ENCODE peak calls at places on chromosomes 13 and 19, in ten cellular contexts. Y, F, B, L, K, Q, H, U, I and N are unnamed samples.

GRCh38 chr13:27965740-27966640 is 3.1 kb downstream of the CDX2 start:
- DNase-seq in Y (no peak), F (no peak), B (no peak), L (no peak), K (no peak), Q (no peak), H (no peak), U (peak; percentile 91), I (no peak), N (peak; percentile 66)

GRCh38 chr13:110712849-110713641 is 455 bp upstream of the ING1 start:
- DNase-seq in Y (peak; percentile 99), F (peak; percentile 99), B (peak; percentile 98), L (peak; percentile 99), K (peak; percentile 100), Q (peak; percentile 97), H (peak; percentile 100), U (peak; percentile 99), I (peak; percentile 97), N (peak; percentile 97)

GRCh38 chr19:58429745-58430144 is 10.2 kb downstream of the ZNF132 start:
- DNase-seq in Y (no peak), F (no peak), B (no peak), L (no peak), K (no peak), Q (no peak), H (no peak), U (no peak), I (no peak), N (no peak)

GRCh38 chr19:48500830-48501445 is 10.7 kb downstream of the LMTK3 start:
- DNase-seq in Y (no peak), F (no peak), B (no peak), L (no peak), K (no peak), Q (no peak), H (no peak), U (no peak), I (no peak), N (no peak)

GRCh38 chr13:113353254-113353653 is 10.7 kb downstream of the GRTP1 start:
- DNase-seq in Y (no peak), F (peak; percentile 23), B (no peak), L (no peak), K (no peak), Q (no peak), H (no peak), U (no peak), I (no peak), N (no peak)

GRCh38 chr19:41174297-41174928 is 18.6 kb upstream of the CYP2S1 start:
- DNase-seq in Y (no peak), F (no peak), B (no peak), L (no peak), K (no peak), Q (no peak), H (no peak), U (no peak), I (no peak), N (peak; percentile 77)

GRCh38 chr19:39195755-39196154 is 1.0 kb upstream of the NCCRP1 start:
- DNase-seq in Y (no peak), F (no peak), B (no peak), L (no peak), K (no peak), Q (no peak), H (no peak), U (no peak), I (no peak), N (no peak)

GRCh38 chr19:29277107-29277506 is 64.2 kb upstream of the UQCRFS1 start:
- DNase-seq in Y (peak; percentile 24), F (no peak), B (peak; percentile 19), L (no peak), K (peak; percentile 19), Q (no peak), H (no peak), U (no peak), I (peak; percentile 20), N (no peak)

GRCh38 chr13:111280666-111281577 is 39.5 kb upstream of the TEX29 start:
- DNase-seq in Y (no peak), F (no peak), B (no peak), L (no peak), K (peak; percentile 53), Q (no peak), H (peak; percentile 63), U (no peak), I (no peak), N (no peak)

GRCh38 chr13:86581711-86582110 is 782.5 kb upstream of the SLITRK6 start:
- DNase-seq in Y (no peak), F (no peak), B (no peak), L (no peak), K (no peak), Q (no peak), H (peak; percentile 64), U (no peak), I (no peak), N (no peak)

GRCh38 chr19:46720516-46721239 is 3.8 kb upstream of the PRKD2 start:
- DNase-seq in Y (no peak), F (no peak), B (no peak), L (no peak), K (no peak), Q (no peak), H (no peak), U (no peak), I (no peak), N (no peak)

GRCh38 chr19:46508206-46508605 is 12.5 kb upstream of the PNMA8B start:
- DNase-seq in Y (no peak), F (no peak), B (no peak), L (no peak), K (no peak), Q (no peak), H (no peak), U (no peak), I (no peak), N (no peak)

GRCh38 chr19:45357445-45357783 is 13.0 kb downstream of the ERCC2 start:
- DNase-seq in Y (no peak), F (no peak), B (no peak), L (no peak), K (no peak), Q (no peak), H (no peak), U (no peak), I (no peak), N (no peak)

GRCh38 chr19:6723738-6724137 is 3.3 kb upstream of the C3 start:
- DNase-seq in Y (no peak), F (peak; percentile 45), B (no peak), L (no peak), K (peak; percentile 29), Q (no peak), H (no peak), U (no peak), I (no peak), N (no peak)

GRCh38 chr19:41939861-41940442 is 11.7 kb upstream of the ERFL start:
- DNase-seq in Y (peak; percentile 56), F (peak; percentile 62), B (peak; percentile 52), L (no peak), K (no peak), Q (no peak), H (no peak), U (no peak), I (no peak), N (peak; percentile 68)

GRCh38 chr13:24691381-24691780 is 11.2 kb downstream of the ATP12A start:
- DNase-seq in Y (no peak), F (no peak), B (no peak), L (no peak), K (no peak), Q (no peak), H (no peak), U (no peak), I (no peak), N (no peak)

GRCh38 chr13:28468520-28468915 is 26.4 kb downstream of the FLT1 start:
- DNase-seq in Y (no peak), F (no peak), B (no peak), L (no peak), K (no peak), Q (no peak), H (no peak), U (no peak), I (no peak), N (no peak)